ENCODE peak calls at places on chromosomes 5 and 9, in seven cellular contexts. M, J, R, W, Z, O and S are unnamed samples.

GRCh38 chr5:3490962-3491477 is 104.6 kb upstream of the IRX1 start:
- DNase-seq in M (no peak), J (no peak), R (no peak), W (no peak), Z (no peak), O (no peak), S (no peak)

GRCh38 chr9:134234001-134234660 is 69.8 kb upstream of the RNU6ATAC start:
- DNase-seq in M (peak; percentile 82), J (no peak), R (no peak), W (no peak), Z (no peak), O (no peak), S (no peak)

GRCh38 chr5:176658007-176658599 is 10.8 kb downstream of the TSPAN17 start:
- DNase-seq in M (peak; percentile 58), J (peak; percentile 68), R (peak; percentile 65), W (no peak), Z (peak; percentile 70), O (peak; percentile 82), S (no peak)

GRCh38 chr9:134541373-134541747 is 100.2 kb upstream of the COL5A1 start:
- DNase-seq in M (no peak), J (no peak), R (no peak), W (no peak), Z (no peak), O (no peak), S (no peak)

GRCh38 chr5:125914471-125914870 is 508.7 kb upstream of the GRAMD2B start:
- DNase-seq in M (no peak), J (peak; percentile 4), R (no peak), W (no peak), Z (no peak), O (no peak), S (no peak)

GRCh38 chr9:114035845-114036785 is 42.0 kb downstream of the AMBP start:
- DNase-seq in M (peak; percentile 3), J (no peak), R (no peak), W (no peak), Z (no peak), O (no peak), S (no peak)

GRCh38 chr5:76546497-76547102 is 76.6 kb downstream of the F2RL2 start:
- DNase-seq in M (no peak), J (no peak), R (no peak), W (peak; percentile 26), Z (no peak), O (no peak), S (no peak)

GRCh38 chr5:72604111-72604792 is 97.0 kb upstream of the ZNF366 start:
- DNase-seq in M (no peak), J (peak; percentile 60), R (no peak), W (no peak), Z (no peak), O (no peak), S (no peak)

GRCh38 chr5:68408345-68408871 is 192.9 kb downstream of the PIK3R1 start:
- DNase-seq in M (no peak), J (no peak), R (no peak), W (no peak), Z (no peak), O (no peak), S (no peak)

GRCh38 chr9:69943146-69943545 is 100.5 kb upstream of the MAMDC2 start:
- DNase-seq in M (no peak), J (no peak), R (no peak), W (no peak), Z (peak; percentile 45), O (no peak), S (no peak)

GRCh38 chr9:89639367-89639795 is 34.6 kb downstream of the GADD45G start:
- DNase-seq in M (peak; percentile 62), J (no peak), R (no peak), W (no peak), Z (peak; percentile 10), O (peak; percentile 81), S (no peak)

GRCh38 chr9:122453677-122454135 is 24.0 kb downstream of the OR1J1 start:
- DNase-seq in M (no peak), J (no peak), R (no peak), W (no peak), Z (no peak), O (no peak), S (no peak)

GRCh38 chr5:179793470-179794139 is at the start of gene LTC4S:
- DNase-seq in M (peak; percentile 67), J (peak; percentile 69), R (peak; percentile 60), W (no peak), Z (peak; percentile 77), O (peak; percentile 91), S (no peak)

GRCh38 chr9:111877420-111877819 is 19.2 kb upstream of the UGCG start:
- DNase-seq in M (no peak), J (no peak), R (no peak), W (no peak), Z (no peak), O (no peak), S (no peak)

GRCh38 chr5:127833999-127834953 is 131.1 kb downstream of the CCDC192 start:
- DNase-seq in M (no peak), J (no peak), R (no peak), W (no peak), Z (peak; percentile 60), O (no peak), S (no peak)

DNA sequence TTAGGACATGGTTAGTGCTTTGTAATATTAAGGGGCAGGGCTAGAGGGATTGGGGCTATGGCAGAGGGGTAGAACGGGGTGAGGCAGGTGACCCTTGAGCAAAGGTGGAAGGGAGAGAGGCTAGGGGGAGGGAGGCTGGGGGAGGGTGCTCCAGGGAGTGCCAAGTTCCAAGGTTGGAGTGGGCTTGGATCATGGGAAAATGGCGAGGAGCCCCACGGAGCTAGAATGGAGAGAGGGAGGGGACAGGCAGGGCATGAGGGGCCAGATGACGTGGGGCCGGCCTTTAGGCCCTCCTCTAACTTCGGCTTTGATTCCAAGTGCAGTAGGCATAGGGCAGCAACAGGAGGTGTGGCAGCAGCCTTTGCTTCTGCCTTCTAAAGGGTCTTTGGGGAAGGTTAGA is 171.8 kb upstream of the PANK3 start:
- DNase-seq in M (no peak), J (no peak), R (no peak), W (no peak), Z (no peak), O (no peak), S (no peak)
- TF ChIP-seq CTCF in M (no peak), J (no peak), R (no peak), W (no peak), Z (no peak), O (no peak), S (no peak)

DNA sequence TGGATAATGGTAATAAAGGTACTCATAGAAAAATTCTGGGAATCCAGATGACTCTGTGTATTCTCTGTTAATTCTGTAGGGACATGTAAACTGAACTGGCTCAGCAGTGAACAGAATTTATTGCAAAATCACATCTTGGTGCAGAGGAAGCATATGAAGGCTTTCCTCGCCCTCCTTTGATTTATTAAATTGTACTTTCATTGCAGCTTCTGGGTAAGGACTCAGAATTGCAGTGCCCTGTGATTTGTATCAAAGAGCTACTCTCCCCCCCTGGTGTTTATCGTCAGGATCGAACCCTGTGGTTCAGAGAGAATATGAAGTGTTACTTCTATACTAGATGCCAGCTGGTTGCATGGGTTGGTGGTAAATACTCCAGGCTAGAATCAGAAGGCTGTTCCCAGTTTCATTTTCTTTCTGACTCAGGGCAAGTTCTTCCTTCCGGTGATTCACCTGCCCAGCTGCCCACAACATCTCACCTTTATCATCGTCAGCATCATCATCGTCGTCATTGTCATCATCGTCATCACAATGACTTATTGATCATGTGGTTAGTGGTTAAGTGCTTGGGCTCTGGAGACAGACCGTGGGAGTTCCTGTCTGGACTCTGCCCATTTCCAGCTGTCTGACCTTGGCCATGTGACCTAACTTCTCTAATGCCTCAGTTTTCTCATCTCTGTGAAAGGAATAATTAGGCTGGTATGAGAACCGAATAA is 238.8 kb downstream of the ARHGAP26 start:
- DNase-seq in M (no peak), J (peak; percentile 92), R (peak; percentile 28), W (peak; percentile 87), Z (peak; percentile 93), O (peak; percentile 25), S (no peak)
- H3K4me3 ChIP-seq in M (no peak overlapping the region), J (peak overlapping the region; percentile 19), R (no peak overlapping the region), W (no peak overlapping the region), Z (peak overlapping the region; percentile 26), O (no peak overlapping the region), S (no peak overlapping the region)

DNA sequence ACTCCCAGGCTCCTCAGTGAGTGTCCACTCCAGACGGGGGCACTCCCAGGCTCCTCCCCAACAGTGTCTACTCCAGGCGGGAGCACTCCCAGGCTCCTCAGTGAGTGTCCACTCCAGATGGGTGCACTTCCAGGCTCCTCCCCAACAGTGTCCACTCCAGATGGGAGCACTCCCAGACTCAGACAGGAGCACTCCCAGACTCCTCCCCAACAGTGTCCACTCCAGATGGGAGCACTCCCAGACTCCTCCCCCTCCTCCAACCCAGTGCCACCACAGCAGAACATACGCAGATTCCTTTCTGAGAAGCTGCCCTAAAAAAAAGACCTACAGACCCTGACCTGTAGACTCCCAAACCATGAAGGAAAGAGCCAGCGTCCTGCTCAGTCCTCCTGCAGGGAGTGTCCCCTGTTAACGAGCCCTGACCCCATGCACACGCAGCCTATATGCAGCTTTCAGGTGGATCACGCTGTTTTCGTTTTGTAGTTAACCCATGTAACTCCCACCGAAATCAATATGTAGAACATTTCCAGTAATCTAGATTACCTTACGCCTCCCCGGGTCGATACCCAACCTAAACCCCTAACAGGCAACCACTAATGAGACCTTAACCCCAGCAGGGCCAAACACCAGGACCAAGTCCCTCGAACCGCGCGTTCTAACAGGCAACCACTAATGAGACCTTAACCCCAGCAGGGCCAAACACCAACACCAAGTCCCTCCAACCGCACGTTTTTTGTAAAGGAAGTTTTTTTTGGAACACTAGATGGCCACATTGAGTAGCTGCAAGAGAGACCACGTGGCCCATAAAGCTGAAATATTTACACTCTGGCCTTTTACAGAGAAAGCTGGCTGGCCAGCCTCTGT is 15.7 kb downstream of the PNPLA7 start:
- DNase-seq in M (peak; percentile 85), J (peak; percentile 69), R (no peak), W (no peak), Z (peak; percentile 60), O (no peak), S (peak; percentile 88)
- TF ChIP-seq CTCF in M (peak; percentile 74), J (peak; percentile 78), R (peak; percentile 22), W (peak; percentile 73), Z (peak; percentile 73), O (peak; percentile 64), S (peak; percentile 70)

GRCh38 chr9:135908334-135909204 is 1.2 kb upstream of the CAMSAP1 start:
- DNase-seq in M (no peak), J (no peak), R (no peak), W (no peak), Z (no peak), O (no peak), S (no peak)

GRCh38 chr9:135907446-135908333 is at the start of gene CAMSAP1:
- DNase-seq in M (peak; percentile 85), J (peak; percentile 93), R (peak; percentile 90), W (peak; percentile 92), Z (peak; percentile 90), O (peak; percentile 86), S (peak; percentile 66)

GRCh38 chr9:135910757-135911156 is 3.4 kb upstream of the CAMSAP1 start:
- DNase-seq in M (no peak), J (no peak), R (no peak), W (no peak), Z (no peak), O (no peak), S (no peak)

GRCh38 chr9:135909371-135909770 is 2.0 kb upstream of the CAMSAP1 start:
- DNase-seq in M (no peak), J (no peak), R (no peak), W (no peak), Z (no peak), O (no peak), S (no peak)

DNA sequence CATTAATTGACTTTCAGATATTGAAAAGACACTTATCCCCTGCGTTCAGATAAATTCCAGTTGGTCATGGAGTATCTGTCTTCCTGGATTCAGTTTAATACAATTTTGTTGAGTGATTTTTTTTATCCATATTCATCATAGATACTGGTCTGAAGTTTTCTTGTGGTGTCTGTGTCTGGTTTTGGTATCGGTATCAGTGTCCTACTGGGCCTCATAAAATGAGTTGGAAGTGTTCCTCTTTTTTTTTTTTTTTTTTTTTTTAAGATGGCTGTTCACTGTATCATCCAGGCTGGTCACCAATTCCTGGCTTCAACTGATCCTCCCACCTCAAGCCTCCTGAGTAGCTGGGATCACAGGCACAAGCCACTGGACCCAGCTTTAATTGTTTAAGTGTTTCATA is 2.9 kb upstream of the CAMSAP1 start:
- DNase-seq in M (no peak), J (no peak), R (no peak), W (no peak), Z (no peak), O (no peak), S (no peak)
- H3K4me3 ChIP-seq in M (no peak overlapping the region), J (no peak overlapping the region), R (no peak overlapping the region), W (no peak overlapping the region), Z (no peak overlapping the region), O (no peak overlapping the region), S (no peak overlapping the region)